ENCODE peak calls at places on chromosomes 3 and 15, in six cellular contexts. J is IMR-90, B is HEK293T, I is GM12878, Q is HepG2, S is A549. Y is an unnamed sample.

GRCh38 chr15:43828061-43828657 is 1.4 kb downstream of the WDR76 start:
- DNase-seq in Q (no peak), I (no peak), J (peak), B (no peak), S (no peak), Y (no peak)

GRCh38 chr15:62769604-62770003 is 272.9 kb upstream of the TPM1 start:
- DNase-seq in Q (no peak), I (no peak), J (peak), S (no peak), B (no peak), Y (no peak)

GRCh38 chr3:179933079-179933478 is 103.7 kb downstream of the PEX5L start:
- DNase-seq in B (no peak), J (no peak), I (no peak), S (no peak), Q (no peak), Y (no peak)

GRCh38 chr3:36714343-36714742 is 50.0 kb downstream of the DCLK3 start:
- DNase-seq in S (no peak), J (no peak), Q (no peak), I (no peak), B (no peak), Y (no peak)

GRCh38 chr3:195081242-195081963 is 189.6 kb downstream of the XXYLT1 start:
- DNase-seq in Q (no peak), B (no peak), J (peak), S (no peak), I (no peak), Y (no peak)

GRCh38 chr3:148943531-148944200 is 47.7 kb upstream of the GYG1 start:
- DNase-seq in J (peak), I (peak), Q (peak), B (peak), S (peak), Y (peak)

GRCh38 chr3:192433704-192434103 is 293.6 kb downstream of the FGF12 start:
- DNase-seq in J (no peak), S (peak), Q (no peak), B (no peak), I (peak), Y (no peak)

GRCh38 chr3:48466386-48467109 is 20.0 kb downstream of the ATRIP start:
- DNase-seq in Q (no peak), J (no peak), I (no peak), S (no peak), B (no peak), Y (no peak)

GRCh38 chr3:141074529-141074928 is 23.4 kb downstream of the SPSB4 start:
- DNase-seq in Q (no peak), I (no peak), B (no peak), J (no peak), S (no peak), Y (no peak)

GRCh38 chr3:61882253-61882652 is 320.9 kb downstream of the PTPRG start:
- DNase-seq in J (no peak), Q (no peak), B (no peak), S (no peak), I (no peak), Y (no peak)

GRCh38 chr15:72916939-72917338 is 133.4 kb upstream of the ADPGK start:
- DNase-seq in B (no peak), S (no peak), Q (no peak), I (no peak), J (no peak), Y (no peak)

GRCh38 chr3:69320867-69321266 is 65.0 kb downstream of the FRMD4B start:
- DNase-seq in Q (no peak), I (peak), S (no peak), B (no peak), J (no peak), Y (no peak)

GRCh38 chr3:49397470-49397869 is 14.3 kb downstream of the RHOA start:
- DNase-seq in B (peak), Q (no peak), I (no peak), J (no peak), S (peak), Y (peak)

GRCh38 chr3:150049317-150049716 is 78.6 kb upstream of the PFN2 start:
- DNase-seq in S (no peak), I (no peak), J (peak), Q (no peak), B (no peak), Y (no peak)
- TF ChIP-seq BHLHE40 in S (no peak), I (no peak), J (no peak), Q (no peak), B (no peak), Y (no peak)

GRCh38 chr15:77185242-77185785 is 114.4 kb upstream of the TSPAN3 start:
- DNase-seq in J (no peak), S (no peak), I (no peak), B (no peak), Q (no peak), Y (no peak)

GRCh38 chr15:77183066-77183465 is 112.2 kb upstream of the TSPAN3 start:
- DNase-seq in S (no peak), I (no peak), B (no peak), J (no peak), Q (no peak), Y (no peak)

GRCh38 chr15:77187751-77188464 is 117.0 kb upstream of the TSPAN3 start:
- DNase-seq in I (peak), J (peak), B (no peak), S (no peak), Q (no peak), Y (no peak)

GRCh38 chr15:77191230-77191834 is 120.4 kb upstream of the TSPAN3 start:
- DNase-seq in Q (no peak), S (no peak), J (no peak), B (no peak), I (no peak), Y (no peak)

GRCh38 chr15:77186518-77187095 is 115.7 kb upstream of the TSPAN3 start:
- DNase-seq in J (peak), Q (no peak), B (peak), I (peak), S (peak), Y (peak)
- TF ChIP-seq BHLHE40 in J (no peak), Q (no peak), B (no peak), I (no peak), S (no peak), Y (no peak)

DNA sequence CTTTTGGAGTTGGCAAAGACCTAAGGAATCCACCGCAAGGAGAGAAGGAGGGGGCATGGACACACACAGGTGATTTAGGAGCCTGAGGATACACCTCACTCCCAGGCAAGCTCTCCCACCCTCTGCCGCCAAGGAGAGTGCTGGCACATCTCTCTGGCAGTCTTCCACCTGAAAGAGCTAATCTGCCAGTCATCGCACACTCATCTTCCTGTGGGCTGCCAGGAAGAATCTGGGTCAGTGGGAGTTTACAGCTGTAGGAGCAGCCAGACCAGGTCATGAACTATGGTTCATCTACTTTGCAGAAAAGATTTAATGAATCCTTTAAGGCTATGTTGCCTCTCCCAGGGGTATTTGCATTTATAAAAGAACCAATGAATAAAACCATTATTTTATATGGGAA is 170.6 kb upstream of the TSC22D2 start:
- DNase-seq in Q (no peak), I (no peak), B (no peak), J (peak), S (peak), Y (no peak)
- TF ChIP-seq BHLHE40 in Q (no peak), I (no peak), B (no peak), J (no peak), S (no peak), Y (no peak)

GRCh38 chr3:138458774-138459499 is 24.5 kb downstream of the ESYT3 start:
- DNase-seq in J (no peak), I (no peak), S (no peak), B (no peak), Q (no peak), Y (no peak)
- TF ChIP-seq BHLHE40 in J (no peak), I (no peak), S (no peak), B (no peak), Q (no peak), Y (no peak)

GRCh38 chr3:161423911-161424522 is 52.7 kb upstream of the SPTSSB start:
- DNase-seq in J (peak), Q (peak), B (peak), I (no peak), S (peak), Y (peak)
- TF ChIP-seq BHLHE40 in J (no peak), Q (no peak), B (no peak), I (no peak), S (no peak), Y (no peak)

DNA sequence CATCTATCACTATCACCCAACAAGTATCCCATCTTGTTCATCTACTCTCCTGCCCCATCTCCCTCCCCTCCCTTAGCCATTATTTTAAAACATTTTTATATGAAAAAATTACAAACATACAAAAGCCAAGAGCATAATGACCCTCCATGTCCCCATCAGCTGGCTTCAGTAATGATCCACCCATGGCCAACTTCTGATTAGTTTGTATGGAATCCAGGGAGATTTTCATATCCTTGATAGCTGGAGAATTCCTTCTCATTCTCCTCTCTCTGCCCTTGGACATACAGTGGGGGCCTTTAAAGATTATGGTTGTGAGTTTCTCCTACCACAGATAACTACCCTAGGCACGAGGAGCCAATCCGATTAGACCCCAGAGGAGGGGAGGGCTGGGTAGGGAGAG is 40.2 kb downstream of the IRAK2 start:
- DNase-seq in J (peak), S (no peak), B (no peak), I (no peak), Q (no peak), Y (no peak)
- TF ChIP-seq BHLHE40 in J (no peak), S (no peak), B (no peak), I (no peak), Q (no peak), Y (no peak)

Y was measured in K562.